ENCODE peak calls at places on chromosomes 4 and X, in eight cellular contexts. F is H9, E is fibroblast of lung, I is OCI-LY7, J is neuronal stem cell, Q is IMR-90, W is GM23248, C is HepG2. O is an unnamed sample.

GRCh38 chr4:105197777-105198176 is 51.1 kb downstream of the TET2 start:
- DNase-seq in C (no peak), W (peak; percentile 56), J (no peak), I (no peak), F (no peak), Q (peak; percentile 43), E (no peak), O (no peak)

GRCh38 chr4:181475781-181476180 is 767.4 kb upstream of the TENM3 start:
- DNase-seq in J (no peak), W (no peak), E (no peak), I (no peak), C (no peak), F (no peak), Q (no peak), O (no peak)

GRCh38 chr4:102438873-102439614 is 62.1 kb upstream of the NFKB1 start:
- DNase-seq in I (no peak), J (no peak), E (peak; percentile 96), F (no peak), C (peak; percentile 33), Q (peak; percentile 93), W (peak; percentile 92), O (no peak)

GRCh38 chr4:168451331-168451730 is 29.0 kb downstream of the DDX60L start:
- DNase-seq in C (no peak), I (no peak), F (no peak), W (peak; percentile 9), Q (no peak), E (peak; percentile 6), J (no peak), O (no peak)

GRCh38 chrX:47489507-47490275 is 6.7 kb upstream of the ZNF41 start:
- DNase-seq in Q (no peak), W (no peak), C (no peak), J (no peak), F (no peak), E (no peak), I (no peak), O (no peak)

GRCh38 chr4:115323106-115323684 is 209.8 kb upstream of the NDST4 start:
- DNase-seq in C (no peak), I (no peak), F (no peak), J (no peak), W (peak; percentile 30), Q (no peak), E (peak; percentile 1), O (no peak)

GRCh38 chrX:109959356-109959871 is 43.5 kb upstream of the TMEM164 start:
- DNase-seq in F (no peak), Q (no peak), W (peak; percentile 24), I (no peak), C (no peak), E (no peak), J (no peak), O (no peak)

GRCh38 chr4:91116861-91117260 is 989.7 kb downstream of the CCSER1 start:
- DNase-seq in C (no peak), W (peak; percentile 3), F (no peak), E (peak; percentile 42), I (no peak), J (no peak), Q (no peak), O (no peak)

GRCh38 chr4:105807496-105807895 is 87.8 kb upstream of the NPNT start:
- DNase-seq in I (no peak), F (no peak), J (no peak), C (no peak), W (peak; percentile 9), E (peak; percentile 65), Q (peak; percentile 50), O (no peak)

GRCh38 chr4:143085224-143085623 is 99.5 kb upstream of the USP38 start:
- DNase-seq in J (no peak), C (no peak), F (no peak), W (peak; percentile 59), Q (peak; percentile 8), I (no peak), E (peak; percentile 33), O (no peak)

GRCh38 chr4:85909851-85910250 is 434.9 kb downstream of the ARHGAP24 start:
- DNase-seq in J (no peak), F (no peak), E (no peak), W (no peak), I (no peak), Q (no peak), C (no peak), O (no peak)

GRCh38 chrX:151082077-151082948 is 94.1 kb upstream of the GPR50 start:
- DNase-seq in I (peak; percentile 43), W (peak; percentile 82), C (peak; percentile 15), E (peak; percentile 35), J (peak; percentile 55), F (peak; percentile 71), Q (peak; percentile 22), O (peak; percentile 63)

GRCh38 chrX:15606064-15606590 is 5.4 kb upstream of the ACE2 start:
- DNase-seq in I (no peak), C (no peak), E (no peak), J (no peak), W (no peak), F (no peak), Q (no peak), O (no peak)
- H3K4me2 ChIP-seq in I (no peak overlapping the region), C (no peak overlapping the region), E (no peak overlapping the region), J (no peak overlapping the region), W (no peak overlapping the region), F (no peak overlapping the region), Q (no peak overlapping the region), O (no peak overlapping the region)

DNA sequence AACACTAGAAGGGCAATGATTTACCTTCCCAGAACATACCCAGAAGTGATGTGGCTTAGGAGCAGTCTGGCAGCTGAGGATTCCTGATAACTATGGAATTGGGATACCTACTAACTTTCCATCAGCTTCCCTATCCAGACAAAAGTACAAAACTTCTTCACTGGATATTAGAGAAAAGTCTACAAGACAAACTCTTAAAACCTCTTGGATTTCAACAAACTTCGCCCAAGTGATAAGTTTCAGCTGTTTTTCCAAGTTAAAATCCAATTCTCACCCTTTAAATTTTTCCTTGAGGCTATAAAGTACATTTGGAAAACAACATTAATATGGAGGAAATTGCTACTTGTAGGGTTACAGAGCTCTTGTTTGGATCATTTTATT is 58.2 kb upstream of the SLIT2 start:
- DNase-seq in Q (no peak), F (no peak), J (no peak), I (no peak), E (peak; percentile 33), C (no peak), W (no peak), O (no peak)
- H3K4me2 ChIP-seq in Q (peak overlapping the region; percentile 2), F (no peak overlapping the region), J (no peak overlapping the region), I (no peak overlapping the region), E (no peak overlapping the region), C (no peak overlapping the region), W (peak overlapping the region; percentile 88), O (no peak overlapping the region)

DNA sequence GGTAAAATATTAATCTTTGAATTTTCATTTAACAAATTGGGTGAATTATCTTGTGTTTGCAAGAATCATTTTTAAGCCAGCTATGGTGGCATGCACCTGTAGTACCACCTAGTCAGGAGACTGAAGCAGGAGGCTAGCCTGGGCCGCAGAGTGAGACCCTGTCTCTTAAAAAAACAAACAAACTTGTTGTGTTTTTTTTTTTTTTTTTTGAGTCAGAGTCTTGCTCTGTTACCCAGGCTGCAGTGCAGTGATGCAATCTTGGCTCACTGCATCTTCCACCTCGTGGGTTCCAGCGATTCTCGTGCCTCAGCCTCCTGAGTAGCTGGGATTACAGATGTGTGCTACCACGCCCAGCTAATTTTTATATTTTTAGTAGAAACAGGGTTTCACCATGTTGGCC is 2.2 kb downstream of the TXLNG start:
- DNase-seq in W (peak; percentile 46), C (no peak), F (no peak), E (peak; percentile 36), J (no peak), Q (no peak), I (no peak), O (no peak)
- H3K4me2 ChIP-seq in W (no peak overlapping the region), C (no peak overlapping the region), F (no peak overlapping the region), E (no peak overlapping the region), J (no peak overlapping the region), Q (no peak overlapping the region), I (peak overlapping the region; percentile 83), O (peak overlapping the region; percentile 74)

GRCh38 chrX:17642891-17643290 is 94.4 kb upstream of the SCML1 start:
- DNase-seq in J (no peak), F (no peak), W (no peak), Q (no peak), E (no peak), C (no peak), I (no peak), O (no peak)
- H3K4me2 ChIP-seq in J (no peak overlapping the region), F (no peak overlapping the region), W (no peak overlapping the region), Q (no peak overlapping the region), E (no peak overlapping the region), C (no peak overlapping the region), I (no peak overlapping the region), O (no peak overlapping the region)

GRCh38 chr4:185810746-185811508 is 1.1 kb downstream of the SORBS2 start:
- DNase-seq in F (no peak), C (peak; percentile 97), J (peak; percentile 58), W (no peak), E (no peak), Q (no peak), I (peak; percentile 45), O (no peak)

GRCh38 chr4:185817403-185817818 is 5.4 kb upstream of the SORBS2 start:
- DNase-seq in E (no peak), Q (no peak), C (peak; percentile 45), W (no peak), F (no peak), I (no peak), J (no peak), O (no peak)

GRCh38 chr4:185813133-185813532 is 1.1 kb upstream of the SORBS2 start:
- DNase-seq in F (no peak), Q (no peak), C (peak; percentile 29), I (no peak), W (no peak), E (no peak), J (no peak), O (no peak)

GRCh38 chr4:185809517-185810071 is 2.4 kb downstream of the SORBS2 start:
- DNase-seq in F (no peak), C (no peak), I (peak; percentile 15), W (no peak), Q (no peak), J (no peak), E (no peak), O (no peak)

DNA sequence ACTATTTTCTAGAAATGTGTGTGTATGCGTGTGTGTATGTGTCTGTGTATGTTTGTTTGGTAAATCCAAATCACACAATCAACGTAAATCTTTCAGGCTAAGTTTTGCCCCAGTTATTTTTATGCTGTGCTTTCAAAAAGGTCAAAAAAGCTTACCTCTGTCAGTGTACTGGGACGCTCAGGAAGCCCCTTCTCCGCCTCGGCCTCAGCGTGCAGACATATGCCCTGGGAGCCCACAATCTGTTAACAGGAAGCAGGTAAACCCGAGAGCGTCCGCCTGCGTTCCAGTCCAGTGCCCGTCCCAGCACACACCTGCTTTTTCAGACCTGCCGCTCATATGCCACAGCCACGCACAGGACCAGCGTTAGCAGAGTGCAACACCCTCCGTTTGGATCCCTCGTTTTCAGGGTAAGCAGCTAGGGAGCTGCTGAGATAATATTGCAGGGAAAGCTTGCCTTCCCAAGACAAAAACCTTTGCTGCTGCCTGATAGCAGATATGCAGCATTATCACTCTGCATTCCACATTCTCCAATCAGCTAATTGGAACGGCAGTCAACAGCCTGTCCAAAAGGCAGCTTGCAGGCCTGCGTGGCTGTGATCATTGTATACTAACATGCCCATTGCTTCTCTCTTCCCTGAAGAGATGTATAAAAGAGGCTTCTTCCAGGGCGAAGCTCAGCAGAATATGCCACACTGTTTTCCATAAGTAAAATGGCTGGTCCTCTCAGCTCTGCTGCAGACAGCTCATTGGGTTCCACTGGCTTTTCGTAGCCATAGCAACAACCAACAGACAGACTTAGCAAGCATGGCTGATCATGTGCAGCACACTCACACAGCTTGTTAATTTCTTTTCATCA is at the start of gene SORBS2:
- DNase-seq in F (no peak), J (no peak), I (peak; percentile 92), W (peak; percentile 6), Q (peak; percentile 25), C (peak; percentile 81), E (peak; percentile 31), O (no peak)
- H3K4me2 ChIP-seq in F (peak within 1 kb of the TSS; percentile 23), J (peak within 1 kb of the TSS; percentile 67), I (peak within 1 kb of the TSS; percentile 97), W (no peak within 1 kb of the TSS), Q (no peak within 1 kb of the TSS), C (peak within 1 kb of the TSS; percentile 94), E (no peak within 1 kb of the TSS), O (no peak within 1 kb of the TSS)

O was measured in DND-41.